ENCODE peak calls at places on chromosomes 3 and 15, in nine cellular contexts. Q is HepG2, N is neural progenitor cell, R is SK-N-SH, Z is H9, S is PC-3, G is colonic mucosa, J is HCT116, T is fibroblast of lung. I is an unnamed sample.

GRCh38 chr15:100759116-100759515 is 120.5 kb upstream of the ALDH1A3 start:
- DNase-seq in Q (no peak), G (no peak), N (no peak), Z (no peak), R (no peak), S (no peak), J (no peak), T (peak), I (peak)

GRCh38 chr3:53130179-53131135 is at the start of gene RFT1:
- DNase-seq in J (peak), R (peak), Z (peak), T (peak), Q (peak), G (peak), S (peak), N (peak), I (peak)

GRCh38 chr3:146250449-146251382 is at the start of gene PLSCR4:
- DNase-seq in S (peak), T (peak), Z (peak), N (peak), R (peak), G (peak), J (peak), Q (no peak), I (peak)

GRCh38 chr3:78163379-78163778 is 1123.5 kb downstream of the ROBO2 start:
- DNase-seq in R (no peak), Q (no peak), G (no peak), N (peak), J (no peak), S (no peak), T (no peak), Z (no peak), I (no peak)

GRCh38 chr3:120982608-120983320 is 74.8 kb downstream of the STXBP5L start:
- DNase-seq in Q (no peak), Z (no peak), S (no peak), G (no peak), T (no peak), J (no peak), R (peak), N (no peak), I (no peak)

GRCh38 chr3:14338242-14338641 is 64.2 kb upstream of the SLC6A6 start:
- DNase-seq in T (no peak), Q (no peak), N (no peak), S (no peak), R (no peak), Z (no peak), G (no peak), J (no peak), I (no peak)

GRCh38 chr15:28017423-28017924 is 81.6 kb downstream of the OCA2 start:
- DNase-seq in R (peak), G (peak), Q (peak), T (no peak), Z (no peak), S (peak), N (peak), J (no peak), I (no peak)

GRCh38 chr3:65402597-65402996 is 636.1 kb downstream of the MAGI1 start:
- DNase-seq in T (peak), Z (no peak), N (no peak), S (peak), R (no peak), Q (no peak), J (no peak), G (no peak), I (peak)

GRCh38 chr3:87077354-87077753 is 86.4 kb upstream of the VGLL3 start:
- DNase-seq in G (no peak), J (no peak), Z (no peak), N (no peak), S (no peak), R (no peak), Q (no peak), T (no peak), I (no peak)

GRCh38 chr15:25181290-25182097 is 226.7 kb downstream of the SNRPN start:
- DNase-seq in S (no peak), Q (no peak), J (no peak), G (peak), Z (peak), N (no peak), R (no peak), T (no peak), I (no peak)

GRCh38 chr15:51816615-51817014 is 12.8 kb upstream of the TMOD3 start:
- DNase-seq in N (no peak), S (no peak), T (no peak), R (no peak), Q (no peak), G (no peak), J (no peak), Z (no peak), I (no peak)

GRCh38 chr3:140206196-140207040 is 271.4 kb downstream of the CLSTN2 start:
- DNase-seq in S (peak), R (peak), Z (peak), T (peak), G (no peak), Q (no peak), N (peak), J (no peak), I (peak)

GRCh38 chr3:52039426-52039825 is 16.9 kb downstream of the DUSP7 start:
- DNase-seq in S (no peak), R (no peak), T (no peak), N (no peak), Q (peak), Z (no peak), J (no peak), G (no peak), I (no peak)

GRCh38 chr3:102904629-102905028 is 469.8 kb downstream of the ZPLD1 start:
- DNase-seq in T (no peak), G (no peak), S (no peak), Q (no peak), J (no peak), R (no peak), Z (no peak), N (no peak), I (no peak)

GRCh38 chr3:113211370-113212154 is at the start of gene BOC:
- DNase-seq in S (peak), R (peak), Z (peak), G (peak), Q (no peak), J (no peak), N (peak), T (peak), I (peak)

GRCh38 chr3:106609666-106610301 is 741.0 kb upstream of the CBLB start:
- DNase-seq in R (peak), S (peak), T (peak), G (peak), N (peak), Q (peak), Z (peak), J (peak), I (peak)

GRCh38 chr15:90801803-90802202 is 66.6 kb upstream of the FURIN start:
- DNase-seq in G (no peak), J (no peak), N (no peak), Q (no peak), T (no peak), Z (no peak), S (no peak), R (no peak), I (no peak)

GRCh38 chr3:14552041-14552648 is 12.0 kb upstream of the GRIP2 start:
- DNase-seq in T (no peak), S (peak), R (peak), N (no peak), Z (no peak), G (no peak), Q (no peak), J (no peak), I (no peak)

GRCh38 chr15:48761393-48762158 is 49.3 kb downstream of the CEP152 start:
- DNase-seq in Q (no peak), Z (no peak), S (no peak), G (no peak), J (no peak), N (no peak), T (no peak), R (no peak), I (no peak)

GRCh38 chr3:59798372-59799086 is 748.7 kb upstream of the CFAP20DC start:
- DNase-seq in Z (no peak), N (no peak), Q (peak), S (no peak), R (no peak), T (no peak), J (no peak), G (no peak), I (no peak)

GRCh38 chr3:72047472-72047871 is 262.5 kb upstream of the PROK2 start:
- DNase-seq in S (no peak), N (no peak), G (no peak), Q (no peak), J (no peak), R (no peak), Z (no peak), T (no peak), I (no peak)

GRCh38 chr3:65761431-65761830 is 277.3 kb downstream of the MAGI1 start:
- DNase-seq in Z (no peak), S (no peak), R (no peak), G (no peak), J (no peak), T (no peak), N (peak), Q (no peak), I (no peak)

GRCh38 chr3:53286727-53287412 is 31.0 kb upstream of the TKT start:
- DNase-seq in Z (peak), N (peak), G (no peak), R (no peak), T (peak), S (no peak), J (no peak), Q (no peak), I (peak)

GRCh38 chr3:80675790-80676189 is 908.0 kb upstream of the ROBO1 start:
- DNase-seq in R (no peak), N (no peak), J (no peak), G (no peak), Q (no peak), T (no peak), Z (no peak), S (no peak), I (no peak)

GRCh38 chr3:155382396-155383042 is 89.0 kb upstream of the STRIT1 start:
- DNase-seq in N (peak), T (peak), Z (peak), S (peak), J (peak), Q (peak), G (peak), R (peak), I (peak)

GRCh38 chr3:10471337-10471721 is 34.1 kb downstream of the ATP2B2 start:
- DNase-seq in Q (no peak), S (no peak), Z (no peak), G (no peak), N (peak), J (no peak), T (peak), R (no peak), I (peak)

GRCh38 chr3:183028416-183028815 is 48.1 kb upstream of the DCUN1D1 start:
- DNase-seq in R (no peak), J (no peak), S (no peak), N (no peak), G (no peak), Z (no peak), Q (no peak), T (no peak), I (no peak)

GRCh38 chr3:73719877-73720276 is 95.1 kb upstream of the PDZRN3 start:
- DNase-seq in N (no peak), Q (no peak), T (peak), S (no peak), J (no peak), R (no peak), G (peak), Z (no peak), I (peak)

GRCh38 chr3:181176610-181177009 is 187.1 kb upstream of the DNAJC19 start:
- DNase-seq in S (peak), J (peak), N (peak), G (peak), Z (peak), Q (peak), T (peak), R (peak), I (peak)

GRCh38 chr3:160885791-160886286 is 129.8 kb downstream of the PPM1L start:
- DNase-seq in T (peak), G (peak), J (no peak), S (peak), N (peak), Z (peak), Q (peak), R (no peak), I (peak)

GRCh38 chr15:99345242-99345641 is 94.0 kb downstream of the LRRC28 start:
- DNase-seq in J (no peak), N (no peak), R (no peak), Z (no peak), Q (no peak), S (no peak), T (no peak), G (no peak), I (no peak)

GRCh38 chr15:99343208-99343607 is 91.9 kb downstream of the LRRC28 start:
- DNase-seq in J (no peak), R (no peak), S (no peak), Z (no peak), N (no peak), Q (peak), G (no peak), T (no peak), I (no peak)

GRCh38 chr15:99344639-99345038 is 93.4 kb downstream of the LRRC28 start:
- DNase-seq in S (no peak), R (no peak), Z (no peak), T (no peak), N (no peak), J (no peak), G (no peak), Q (no peak), I (no peak)

GRCh38 chr15:99345832-99346462 is 94.7 kb downstream of the LRRC28 start:
- DNase-seq in J (no peak), R (no peak), G (no peak), Q (no peak), T (no peak), N (no peak), Z (no peak), S (no peak), I (no peak)

GRCh38 chr15:99343836-99344551 is 92.7 kb downstream of the LRRC28 start:
- DNase-seq in G (no peak), S (no peak), Z (peak), T (no peak), R (peak), N (peak), Q (no peak), J (no peak), I (no peak)
- TF ChIP-seq CTCF in G (peak), S (peak), Z (peak), T (peak), R (peak), N (peak), Q (peak), J (peak), I (no peak)

GRCh38 chr15:75368689-75369239 is 357 bp upstream of the MAN2C1 start:
- DNase-seq in S (no peak), G (no peak), N (no peak), J (no peak), R (peak), Z (no peak), Q (peak), T (peak), I (peak)

GRCh38 chr15:75371901-75372688 is 3.7 kb upstream of the MAN2C1 start:
- DNase-seq in Q (no peak), S (no peak), Z (no peak), N (no peak), T (no peak), J (no peak), R (no peak), G (no peak), I (no peak)

GRCh38 chr15:75371486-75371885 is 3.1 kb upstream of the MAN2C1 start:
- DNase-seq in G (no peak), J (no peak), N (no peak), S (no peak), R (no peak), Z (no peak), Q (no peak), T (no peak), I (no peak)

GRCh38 chr15:75367913-75368688 is at the start of gene MAN2C1:
- DNase-seq in J (peak), N (peak), Q (peak), S (peak), G (peak), Z (peak), R (peak), T (peak), I (peak)

GRCh38 chr15:75369897-75370581 is 1.6 kb upstream of the MAN2C1 start:
- DNase-seq in G (no peak), N (no peak), J (no peak), T (no peak), S (no peak), Z (no peak), R (no peak), Q (peak), I (no peak)
- H3K9ac ChIP-seq in G (no peak), N (no peak), J (peak), T (no peak), S (no peak), Z (no peak), R (no peak), Q (peak), I (peak)

GRCh38 chr3:129593230-129593594 is 13.3 kb downstream of the PLXND1 start:
- DNase-seq in T (no peak), R (no peak), Z (peak), J (no peak), S (no peak), Q (no peak), G (no peak), N (no peak), I (no peak)
- TF ChIP-seq CTCF in T (peak), R (no peak), Z (peak), J (peak), S (no peak), Q (peak), G (no peak), N (no peak), I (no peak)

GRCh38 chr3:157086775-157087174 is 73.2 kb downstream of the CCNL1 start:
- DNase-seq in T (no peak), Z (no peak), Q (no peak), J (no peak), G (no peak), R (no peak), S (no peak), N (no peak), I (no peak)

GRCh38 chr3:157089455-157090221 is 70.3 kb downstream of the CCNL1 start:
- DNase-seq in Q (no peak), T (no peak), S (peak), R (no peak), Z (no peak), G (peak), J (no peak), N (no peak), I (no peak)

GRCh38 chr3:157088506-157089454 is 71.2 kb downstream of the CCNL1 start:
- DNase-seq in J (peak), N (peak), T (peak), Z (peak), R (peak), S (peak), G (peak), Q (peak), I (peak)

GRCh38 chr3:157087398-157088132 is 72.4 kb downstream of the CCNL1 start:
- DNase-seq in Q (no peak), T (peak), Z (no peak), N (no peak), G (no peak), R (no peak), S (peak), J (peak), I (peak)

DNA sequence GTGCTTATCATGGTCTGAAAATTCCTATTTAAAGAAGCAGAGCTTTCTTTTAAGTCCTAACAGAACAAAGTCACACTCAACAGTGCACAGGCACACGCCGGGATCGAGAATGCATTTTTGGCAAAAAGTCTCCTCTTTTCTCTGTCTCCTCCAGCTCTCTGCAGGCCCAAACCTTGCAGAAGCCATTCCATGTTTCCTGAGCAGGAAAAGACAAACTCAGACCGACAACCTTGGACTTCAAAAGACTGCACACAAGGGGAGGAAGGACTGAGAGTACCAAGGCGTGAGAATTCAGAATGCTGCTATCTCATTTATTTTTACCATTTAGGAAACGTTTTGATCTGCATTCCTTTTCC is 71.8 kb downstream of the CCNL1 start:
- DNase-seq in N (no peak), R (no peak), Q (no peak), G (no peak), S (peak), Z (no peak), T (no peak), J (no peak), I (no peak)
- H3K9ac ChIP-seq in N (no peak), R (peak), Q (peak), G (peak), S (peak), Z (peak), T (peak), J (peak), I (peak)

I was measured in astrocyte.